ENCODE peak calls at places on chromosomes 12 and 14, in five cellular contexts. Y is mammary epithelial cell, B is PC-3, O is stomach, Z is tibial artery. J is an unnamed sample.

GRCh38 chr14:71141701-71142374 is 234.6 kb downstream of the PCNX1 start:
- DNase-seq in Y (peak), B (peak), O (no peak), Z (no peak), J (no peak)

GRCh38 chr14:58133739-58134138 is 18.3 kb downstream of the ARMH4 start:
- DNase-seq in Y (peak), B (peak), O (no peak), Z (no peak), J (no peak)

GRCh38 chr12:127810026-127810425 is 456.9 kb upstream of the TMEM132C start:
- DNase-seq in Y (no peak), B (peak), O (no peak), Z (no peak), J (no peak)

GRCh38 chr12:124780752-124781685 is 82.6 kb downstream of the SCARB1 start:
- DNase-seq in Y (peak), B (no peak), O (no peak), Z (peak), J (no peak)

GRCh38 chr12:31815096-31815495 is 86.3 kb upstream of the AMN1 start:
- DNase-seq in Y (no peak), B (no peak), O (no peak), Z (no peak), J (no peak)

GRCh38 chr14:68682166-68683103 is 110.4 kb downstream of the ZFP36L1 start:
- DNase-seq in Y (peak), B (peak), O (no peak), Z (peak), J (no peak)

GRCh38 chr12:13666806-13667205 is 314.6 kb downstream of the GRIN2B start:
- DNase-seq in Y (no peak), B (no peak), O (no peak), Z (no peak), J (no peak)

GRCh38 chr12:90250766-90251165 is 542.1 kb upstream of the ATP2B1 start:
- DNase-seq in Y (no peak), B (peak), O (no peak), Z (peak), J (no peak)

GRCh38 chr12:53098354-53098981 is 1.0 kb downstream of the IGFBP6 start:
- DNase-seq in Y (peak), B (peak), O (peak), Z (peak), J (no peak)

GRCh38 chr12:113980537-113981337 is 14.6 kb upstream of the RBM19 start:
- DNase-seq in Y (peak), B (peak), O (no peak), Z (no peak), J (peak)

GRCh38 chr12:111741235-111741812 is 25.4 kb upstream of the ALDH2 start:
- DNase-seq in Y (no peak), B (peak), O (peak), Z (no peak), J (no peak)

GRCh38 chr12:89707623-89707991 is 1.0 kb downstream of the ATP2B1 start:
- DNase-seq in Y (peak), B (no peak), O (no peak), Z (peak), J (peak)

GRCh38 chr12:10867381-10867780 is 16.7 kb downstream of the PRH1 start:
- DNase-seq in Y (no peak), B (peak), O (no peak), Z (no peak), J (no peak)

GRCh38 chr14:39683711-39684110 is 251.5 kb upstream of the FBXO33 start:
- DNase-seq in Y (no peak), B (no peak), O (no peak), Z (no peak), J (no peak)

GRCh38 chr12:49482095-49483051 is 56.5 kb upstream of the KCNH3 start:
- DNase-seq in Y (peak), B (peak), O (no peak), Z (no peak), J (no peak)

GRCh38 chr14:65255583-65256443 is 153.5 kb upstream of the MAX start:
- DNase-seq in Y (peak), B (peak), O (peak), Z (no peak), J (peak)

GRCh38 chr12:67649165-67650126 is 901 bp downstream of the DYRK2 start:
- DNase-seq in Y (no peak), B (peak), O (peak), Z (no peak), J (peak)

GRCh38 chr12:131266591-131267467 is 313.1 kb downstream of the ADGRD1 start:
- DNase-seq in Y (no peak), B (no peak), O (no peak), Z (no peak), J (no peak)

GRCh38 chr12:76143343-76144252 is 59.1 kb upstream of the NAP1L1 start:
- DNase-seq in Y (no peak), B (no peak), O (no peak), Z (no peak), J (no peak)

GRCh38 chr14:83172363-83172762 is 1638.7 kb upstream of the SEL1L start:
- DNase-seq in Y (no peak), B (peak), O (no peak), Z (no peak), J (no peak)

GRCh38 chr14:34931206-34931605 is 51.6 kb upstream of the SRP54 start:
- DNase-seq in Y (peak), B (peak), O (no peak), Z (no peak), J (no peak)

GRCh38 chr12:123720141-123720814 is 8.1 kb downstream of the ATP6V0A2 start:
- DNase-seq in Y (peak), B (no peak), O (no peak), Z (no peak), J (no peak)

GRCh38 chr12:45425426-45425825 is 209.5 kb downstream of the ANO6 start:
- DNase-seq in Y (no peak), B (no peak), O (no peak), Z (no peak), J (no peak)

GRCh38 chr12:80912906-80913769 is 24.6 kb downstream of the LIN7A start:
- DNase-seq in Y (peak), B (no peak), O (no peak), Z (no peak), J (no peak)

GRCh38 chr14:101918125-101918989 is 46.0 kb upstream of the DYNC1H1 start:
- DNase-seq in Y (no peak), B (no peak), O (no peak), Z (no peak), J (no peak)

GRCh38 chr12:46585854-46586621 is 213.5 kb upstream of the SLC38A2 start:
- DNase-seq in Y (peak), B (peak), O (peak), Z (no peak), J (peak)

GRCh38 chr14:101783260-101784016 is 21.9 kb downstream of the PPP2R5C start:
- DNase-seq in Y (no peak), B (no peak), O (no peak), Z (no peak), J (no peak)

GRCh38 chr12:92080390-92081285 is 65.0 kb downstream of the BTG1 start:
- DNase-seq in Y (peak), B (peak), O (no peak), Z (no peak), J (no peak)

GRCh38 chr12:98373982-98374381 is 141.4 kb upstream of the TMPO start:
- DNase-seq in Y (no peak), B (no peak), O (no peak), Z (no peak), J (no peak)

GRCh38 chr12:119988440-119988787 is 622 bp upstream of the BICDL1 start:
- DNase-seq in Y (no peak), B (no peak), O (no peak), Z (no peak), J (no peak)

GRCh38 chr12:119989619-119990381 is 764 bp downstream of the BICDL1 start:
- DNase-seq in Y (peak), B (peak), O (peak), Z (peak), J (peak)

GRCh38 chr12:119992129-119992705 is 3.2 kb downstream of the BICDL1 start:
- DNase-seq in Y (no peak), B (no peak), O (no peak), Z (no peak), J (no peak)

GRCh38 chr12:119990382-119990874 is 1.4 kb downstream of the BICDL1 start:
- DNase-seq in Y (no peak), B (no peak), O (no peak), Z (no peak), J (no peak)

DNA sequence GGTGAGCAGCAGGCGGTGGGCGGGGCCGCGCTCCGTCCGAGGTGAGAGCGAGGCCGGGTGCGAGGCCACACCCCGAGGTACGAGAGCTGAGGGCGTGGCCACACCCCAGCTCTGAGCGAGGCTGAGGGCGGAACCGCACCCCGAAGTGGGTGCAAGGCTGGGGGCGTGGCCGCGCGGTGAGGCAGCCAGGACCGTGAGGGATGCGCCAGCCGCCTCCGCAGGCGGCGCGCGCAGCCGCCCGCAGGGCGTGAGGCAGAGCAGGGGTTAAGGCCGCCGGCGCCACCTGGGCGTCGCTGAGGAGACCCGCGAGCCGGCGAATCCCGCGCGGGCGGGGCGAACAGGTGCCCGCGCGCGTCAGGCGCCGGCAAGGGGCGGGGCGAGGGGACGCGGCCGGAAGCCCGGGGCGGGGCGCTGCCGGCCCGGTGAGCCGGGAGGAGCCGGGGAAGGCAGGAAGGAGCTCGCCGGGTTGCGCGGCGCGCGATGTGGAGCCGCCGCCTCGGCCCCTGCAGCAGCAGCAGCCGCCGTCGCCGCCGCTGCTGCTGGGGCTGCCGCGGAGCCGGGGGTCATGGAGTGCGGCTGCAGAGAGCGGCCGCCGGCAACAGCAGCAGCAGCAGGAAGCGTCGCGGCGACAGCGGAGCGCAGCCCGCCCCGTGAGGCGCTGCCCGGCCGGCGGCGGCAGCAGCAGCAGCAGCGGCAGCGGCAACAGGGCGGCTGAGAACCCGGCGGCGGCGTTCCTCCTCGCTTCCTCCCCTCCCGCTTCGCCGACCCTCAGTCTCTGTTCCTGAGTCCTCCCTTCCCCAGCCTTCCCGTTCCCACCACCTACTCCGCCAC is at the start of gene BICDL1:
- DNase-seq in Y (peak), B (peak), O (peak), Z (peak), J (peak)
- TF ChIP-seq CTCF in Y (no peak), B (no peak), O (no peak), Z (no peak), J (no peak)

DNA sequence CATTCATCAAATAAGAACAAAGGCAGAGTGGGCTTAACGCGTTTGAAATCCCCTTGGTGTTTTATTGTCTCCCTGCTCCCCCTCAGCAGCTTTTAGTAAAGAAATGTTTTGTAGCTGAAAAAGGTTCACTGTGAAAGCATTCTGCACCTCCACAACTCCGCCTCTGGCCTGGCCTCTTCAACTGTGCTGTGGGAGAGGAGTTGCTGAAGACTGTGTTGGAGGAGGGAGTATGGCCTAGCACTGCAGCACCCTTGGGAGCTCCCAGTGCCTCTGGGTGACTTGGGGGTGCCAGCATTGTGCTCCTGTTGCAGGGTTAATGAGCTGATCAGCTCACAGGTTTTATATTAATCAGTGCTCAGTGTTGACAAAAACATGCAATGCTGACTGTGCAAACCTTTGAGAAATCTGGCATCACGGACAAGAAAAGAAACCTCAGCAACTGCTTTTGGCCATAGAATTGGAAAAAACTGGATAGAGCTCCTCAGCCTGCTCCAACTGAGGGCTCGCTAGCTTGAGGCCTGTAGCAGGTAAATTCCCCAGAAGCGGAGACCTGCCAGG is 14.6 kb downstream of the TSPAN9 start:
- DNase-seq in Y (no peak), B (no peak), O (no peak), Z (no peak), J (no peak)
- TF ChIP-seq CTCF in Y (no peak), B (no peak), O (no peak), Z (no peak), J (no peak)

GRCh38 chr12:2958432-2959193 is 584 bp upstream of the TEAD4 start:
- DNase-seq in Y (peak), B (peak), O (peak), Z (peak), J (no peak)

GRCh38 chr12:2959194-2959507 is at the start of gene TEAD4:
- DNase-seq in Y (peak), B (peak), O (peak), Z (peak), J (peak)

GRCh38 chr12:2955888-2956287 is 3.3 kb upstream of the TEAD4 start:
- DNase-seq in Y (no peak), B (no peak), O (no peak), Z (no peak), J (no peak)

GRCh38 chr12:2959508-2960431 is 573 bp downstream of the TEAD4 start:
- DNase-seq in Y (peak), B (peak), O (peak), Z (peak), J (peak)

DNA sequence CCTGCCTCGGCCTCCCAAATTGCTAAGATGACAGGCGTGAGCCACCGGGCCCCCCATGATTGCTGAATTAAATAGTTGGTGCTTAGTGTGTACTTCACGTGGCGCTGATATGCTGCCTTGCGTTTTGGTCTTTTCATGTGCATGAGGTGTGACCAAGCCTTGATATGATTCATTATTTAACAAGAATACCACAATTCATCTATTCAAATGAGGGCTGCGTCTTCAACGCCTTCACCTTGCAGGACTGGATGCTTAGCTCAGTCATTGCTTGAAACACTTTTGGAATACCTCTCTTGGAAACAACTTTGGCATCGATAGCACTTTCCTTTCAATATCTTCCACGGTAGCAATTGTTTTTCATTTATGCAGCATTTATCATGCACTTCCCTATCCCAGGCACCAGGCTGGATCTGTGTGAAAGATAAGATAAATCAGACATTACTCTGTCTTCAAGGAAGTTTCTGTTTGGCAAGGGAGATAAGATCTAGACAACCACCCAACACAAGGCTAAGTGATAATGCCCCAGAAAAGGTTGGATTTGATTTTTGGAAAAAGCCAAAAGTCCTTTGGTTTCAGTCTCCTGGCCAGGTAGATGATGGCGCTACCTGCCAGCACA is 1.3 kb upstream of the TEAD4 start:
- DNase-seq in Y (peak), B (no peak), O (no peak), Z (no peak), J (no peak)
- TF ChIP-seq CTCF in Y (no peak), B (no peak), O (no peak), Z (no peak), J (no peak)

GRCh38 chr14:103607039-103607668 is 21.9 kb upstream of the KLC1 start:
- DNase-seq in Y (peak), B (peak), O (peak), Z (peak), J (peak)
- TF ChIP-seq CTCF in Y (no peak), B (peak), O (no peak), Z (peak), J (no peak)

DNA sequence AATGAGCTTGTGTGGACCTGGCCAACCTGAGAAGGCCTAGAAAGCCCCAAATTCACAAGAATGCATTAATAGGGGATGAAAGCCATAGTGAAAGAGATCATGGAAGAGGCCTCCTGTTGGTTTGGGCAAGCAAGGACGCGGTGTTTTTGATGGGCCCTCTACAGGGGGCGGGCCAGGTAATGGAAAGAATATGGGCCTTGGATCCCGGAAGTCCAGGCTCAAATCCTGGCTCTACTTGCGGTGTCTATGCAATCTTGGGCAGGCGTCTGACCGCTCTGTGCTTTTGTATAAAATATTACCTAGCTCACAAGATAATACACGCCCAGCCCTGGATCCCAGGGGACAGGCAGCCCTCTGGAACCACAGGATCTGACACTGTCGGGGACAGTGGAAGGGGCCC is 41.1 kb upstream of the CLMN start:
- DNase-seq in Y (no peak), B (no peak), O (no peak), Z (no peak), J (no peak)
- TF ChIP-seq CTCF in Y (no peak), B (no peak), O (no peak), Z (no peak), J (no peak)

GRCh38 chr12:110616471-110617115 is 2.7 kb downstream of the TCTN1 start:
- DNase-seq in Y (no peak), B (no peak), O (no peak), Z (no peak), J (no peak)

GRCh38 chr12:110615171-110615570 is 1.2 kb downstream of the TCTN1 start:
- DNase-seq in Y (no peak), B (no peak), O (no peak), Z (no peak), J (no peak)

GRCh38 chr12:110619534-110619953 is 5.6 kb downstream of the TCTN1 start:
- DNase-seq in Y (peak), B (peak), O (no peak), Z (no peak), J (no peak)

GRCh38 chr12:110613771-110614684 is at the start of gene TCTN1:
- DNase-seq in Y (peak), B (peak), O (peak), Z (peak), J (peak)
- TF ChIP-seq CTCF in Y (no peak), B (no peak), O (no peak), Z (no peak), J (no peak)

GRCh38 chr14:100734031-100734990 is 7.6 kb downstream of the DLK1 start:
- DNase-seq in Y (no peak), B (no peak), O (no peak), Z (no peak), J (no peak)
- TF ChIP-seq CTCF in Y (no peak), B (no peak), O (no peak), Z (no peak), J (no peak)

J was measured in nephron progenitor cell.